ENCODE peak calls at places on chromosomes 16 and 17, in seven cellular contexts. L is activated CD4-positive, alpha-beta memory T cell treated with anti-CD3 and anti-CD28 coated beads for 36 hours; F is effector memory CD4-positive, alpha-beta T cell; Q is cardiac fibroblast; T is NCI-H345; P is ovary; R is NCI-H510A treated with DMSO at 0.1 percent for 48 hours. U is an unnamed sample.

GRCh38 chr17:68305132-68305531 is 13.8 kb downstream of the ARSG start:
- DNase-seq in Q (peak; percentile 44), P (no peak), R (no peak), T (no peak), L (no peak), F (no peak), U (no peak)

GRCh38 chr17:72116692-72117469 is 3.9 kb upstream of the SOX9 start:
- DNase-seq in L (no peak), T (no peak), P (no peak), F (no peak), R (no peak), Q (peak; percentile 42), U (no peak)

GRCh38 chr17:16171613-16172012 is 43.7 kb downstream of the NCOR1 start:
- DNase-seq in Q (no peak), F (no peak), R (peak; percentile 93), L (no peak), T (peak; percentile 21), P (no peak), U (no peak)

GRCh38 chr16:85626191-85626951 is 13.2 kb downstream of the GSE1 start:
- DNase-seq in Q (no peak), P (no peak), R (no peak), F (no peak), L (no peak), T (peak; percentile 48), U (peak; percentile 80)

GRCh38 chr17:63911657-63912100 is 621 bp upstream of the CSHL1 start:
- DNase-seq in T (peak; percentile 15), R (peak; percentile 50), F (peak; percentile 27), L (peak; percentile 77), Q (peak; percentile 19), P (peak; percentile 60), U (peak; percentile 17)

GRCh38 chr17:76386966-76387765 is 2.8 kb downstream of the SPHK1 start:
- DNase-seq in F (no peak), T (no peak), L (no peak), R (no peak), P (peak; percentile 40), Q (no peak), U (no peak)

GRCh38 chr16:49542391-49542891 is 168.8 kb downstream of the C16orf78 start:
- DNase-seq in F (no peak), R (no peak), L (no peak), Q (no peak), P (no peak), T (no peak), U (no peak)

GRCh38 chr16:82533161-82533560 is 93.6 kb upstream of the CDH13 start:
- DNase-seq in R (no peak), Q (no peak), F (no peak), T (no peak), L (no peak), P (no peak), U (no peak)

GRCh38 chr16:65229191-65229662 is 107.4 kb upstream of the CDH11 start:
- DNase-seq in F (no peak), T (no peak), Q (peak; percentile 24), R (no peak), P (no peak), L (no peak), U (no peak)

GRCh38 chr16:84218961-84219360 is 20.9 kb downstream of the KCNG4 start:
- DNase-seq in F (no peak), T (no peak), R (no peak), L (no peak), Q (no peak), P (no peak), U (no peak)

GRCh38 chr17:17494499-17495447 is 1.4 kb downstream of the RASD1 start:
- DNase-seq in L (peak; percentile 26), T (no peak), P (peak; percentile 75), R (peak; percentile 34), Q (peak; percentile 49), F (no peak), U (peak; percentile 63)

U was measured in NCI-H748 treated with DMSO at 0.1 percent for 48 hours.